ENCODE peak calls at places on chromosome 20, in six cellular contexts. O is GM12878, N is H1, L is HCT116, Y is HepG2, P is K562. G is an unnamed sample.

GRCh38 chr20:53930651-53931504 is 139.5 kb downstream of the BCAS1 start:
- DNase-seq in P (no peak), Y (no peak), L (no peak), N (no peak), O (no peak), G (no peak)

GRCh38 chr20:53735536-53736050 is 142.0 kb upstream of the ZNF217 start:
- DNase-seq in O (no peak), P (no peak), N (no peak), Y (no peak), L (no peak), G (no peak)

GRCh38 chr20:44970243-44970757 is 4.0 kb downstream of the STK4 start:
- DNase-seq in P (no peak), Y (no peak), N (no peak), L (no peak), O (no peak), G (no peak)

GRCh38 chr20:56433221-56433879 is 21.3 kb downstream of the CASS4 start:
- DNase-seq in Y (no peak), O (no peak), P (no peak), L (no peak), N (no peak), G (no peak)

GRCh38 chr20:31967830-31968249 is at the start of gene XKR7:
- DNase-seq in P (peak), N (peak), Y (no peak), L (no peak), O (no peak), G (no peak)

GRCh38 chr20:44800398-44801046 is 9.8 kb downstream of the RIMS4 start:
- DNase-seq in P (peak), Y (peak), N (peak), L (no peak), O (no peak), G (no peak)

GRCh38 chr20:16258766-16259165 is 314.5 kb downstream of the KIF16B start:
- DNase-seq in P (no peak), O (no peak), Y (no peak), N (no peak), L (no peak), G (no peak)

GRCh38 chr20:42604998-42605970 is 584.4 kb downstream of the PTPRT start:
- DNase-seq in Y (no peak), P (no peak), N (no peak), L (no peak), O (no peak), G (no peak)

GRCh38 chr20:48826883-48827771 is 672 bp downstream of the PREX1 start:
- DNase-seq in Y (no peak), O (no peak), N (peak), L (no peak), P (no peak), G (no peak)

GRCh38 chr20:4045741-4046140 is 30.4 kb upstream of the RNF24 start:
- DNase-seq in Y (no peak), P (no peak), N (no peak), O (no peak), L (no peak), G (no peak)

GRCh38 chr20:37538003-37538402 is 10.3 kb upstream of the BLCAP start:
- DNase-seq in O (no peak), L (no peak), P (no peak), Y (peak), N (no peak), G (no peak)

GRCh38 chr20:4171538-4172116 is 156.3 kb upstream of the RNF24 start:
- DNase-seq in Y (peak), P (no peak), O (no peak), L (no peak), N (no peak), G (no peak)

GRCh38 chr20:44930517-44931168 is 20.8 kb downstream of the PABPC1L start:
- DNase-seq in Y (no peak), P (no peak), N (no peak), L (no peak), O (no peak), G (no peak)

GRCh38 chr20:44083220-44083933 is 103.6 kb downstream of the JPH2 start:
- DNase-seq in Y (no peak), O (no peak), L (peak), N (no peak), P (no peak), G (no peak)

GRCh38 chr20:15012551-15012950 is 675.1 kb upstream of the FLRT3 start:
- DNase-seq in O (no peak), P (no peak), L (no peak), N (no peak), Y (no peak), G (no peak)

GRCh38 chr20:33465536-33466302 is 22.2 kb upstream of the SNTA1 start:
- DNase-seq in Y (peak), L (no peak), O (no peak), N (no peak), P (no peak), G (no peak)

GRCh38 chr20:18034039-18034438 is 23.7 kb downstream of the OVOL2 start:
- DNase-seq in Y (no peak), P (no peak), N (no peak), L (no peak), O (no peak), G (no peak)

GRCh38 chr20:44858959-44859358 is 26.5 kb upstream of the YWHAB start:
- DNase-seq in N (peak), L (no peak), Y (no peak), O (no peak), P (peak), G (no peak)

GRCh38 chr20:22180244-22180643 is 404.1 kb downstream of the FOXA2 start:
- DNase-seq in N (peak), P (peak), O (no peak), Y (peak), L (no peak), G (no peak)

GRCh38 chr20:13821876-13822275 is 37.0 kb downstream of the NDUFAF5 start:
- DNase-seq in N (no peak), P (no peak), Y (no peak), O (no peak), L (no peak), G (no peak)

GRCh38 chr20:57543754-57544153 is 17.2 kb upstream of the PCK1 start:
- DNase-seq in Y (no peak), L (no peak), P (no peak), O (no peak), N (no peak), G (no peak)

GRCh38 chr20:59823456-59823855 is 110.0 kb downstream of the SYCP2 start:
- DNase-seq in O (no peak), Y (no peak), P (no peak), L (no peak), N (no peak), G (no peak)

GRCh38 chr20:50381053-50381732 is 129.0 kb upstream of the PTPN1 start:
- DNase-seq in L (no peak), P (no peak), Y (no peak), O (no peak), N (no peak), G (no peak)

DNA sequence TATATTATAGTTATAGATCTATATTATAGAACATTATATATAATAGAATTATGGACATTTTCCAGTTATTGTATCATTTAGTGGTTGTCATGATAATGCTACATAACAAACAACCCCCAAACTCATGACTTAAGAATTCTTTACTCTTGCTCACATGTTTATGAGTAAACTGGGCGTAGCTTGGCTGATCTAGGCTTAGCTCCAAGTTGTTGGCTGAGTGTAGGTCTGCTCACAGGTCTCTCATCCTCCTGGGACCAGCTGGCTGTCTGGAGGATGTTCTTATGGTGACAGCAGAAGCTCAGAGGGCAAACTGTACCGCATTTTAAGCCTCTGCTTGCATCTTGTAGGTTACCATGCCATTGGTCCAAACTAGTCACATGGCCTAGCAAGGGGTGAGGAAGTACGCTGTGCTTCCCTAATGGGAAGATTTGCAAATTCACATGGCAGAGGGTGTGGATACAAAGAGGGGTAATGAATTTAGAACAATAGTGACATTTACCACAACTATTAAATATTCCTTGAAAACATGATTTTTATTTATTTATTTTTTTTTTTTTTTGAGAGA is 34.2 kb downstream of the ARHGAP40 start:
- DNase-seq in N (no peak), O (no peak), P (peak), Y (no peak), L (no peak), G (no peak)
- TF ChIP-seq ZNF274 in N (no peak), O (no peak), P (no peak), Y (no peak), L (no peak), G (no peak)

DNA sequence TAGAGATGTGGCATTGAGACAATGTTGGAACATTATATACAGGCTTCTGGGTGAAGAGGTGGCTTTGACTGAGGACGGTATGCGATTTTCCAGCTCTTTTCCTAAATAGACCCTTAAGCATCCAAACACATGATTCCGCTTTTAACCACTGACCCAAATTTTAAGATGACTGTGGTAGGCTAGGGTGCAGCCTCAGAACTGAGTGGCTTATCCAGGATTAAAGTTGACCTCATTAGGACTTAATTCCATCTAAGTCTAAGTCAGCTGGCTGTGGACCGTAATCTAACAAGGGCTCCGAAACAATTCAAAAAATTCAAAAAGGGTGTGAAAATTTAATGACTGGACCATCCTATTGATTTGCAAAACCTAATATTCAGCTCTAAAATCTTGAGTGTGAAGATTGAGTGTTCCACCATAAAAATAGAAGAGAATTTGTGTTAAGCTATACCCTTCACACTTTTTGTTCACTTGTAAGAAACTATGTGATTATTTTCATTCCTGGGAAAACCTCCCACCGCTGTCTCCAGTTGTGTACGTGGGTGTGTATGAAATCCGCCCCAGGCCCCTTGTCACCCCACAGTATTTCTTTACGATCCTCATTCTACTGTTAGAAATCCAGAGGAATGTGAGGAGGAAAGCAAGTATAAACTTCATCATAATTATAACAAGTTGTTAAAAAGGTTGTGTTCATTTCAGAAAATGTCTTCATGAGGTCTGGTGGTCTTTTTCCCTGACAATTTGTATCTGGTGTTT is 2.7 kb downstream of the PCMTD2 start:
- DNase-seq in O (no peak), Y (no peak), L (no peak), P (no peak), N (peak), G (no peak)
- H3K9ac ChIP-seq in O (no peak), Y (no peak), L (no peak), P (no peak), N (no peak), G (no peak)

DNA sequence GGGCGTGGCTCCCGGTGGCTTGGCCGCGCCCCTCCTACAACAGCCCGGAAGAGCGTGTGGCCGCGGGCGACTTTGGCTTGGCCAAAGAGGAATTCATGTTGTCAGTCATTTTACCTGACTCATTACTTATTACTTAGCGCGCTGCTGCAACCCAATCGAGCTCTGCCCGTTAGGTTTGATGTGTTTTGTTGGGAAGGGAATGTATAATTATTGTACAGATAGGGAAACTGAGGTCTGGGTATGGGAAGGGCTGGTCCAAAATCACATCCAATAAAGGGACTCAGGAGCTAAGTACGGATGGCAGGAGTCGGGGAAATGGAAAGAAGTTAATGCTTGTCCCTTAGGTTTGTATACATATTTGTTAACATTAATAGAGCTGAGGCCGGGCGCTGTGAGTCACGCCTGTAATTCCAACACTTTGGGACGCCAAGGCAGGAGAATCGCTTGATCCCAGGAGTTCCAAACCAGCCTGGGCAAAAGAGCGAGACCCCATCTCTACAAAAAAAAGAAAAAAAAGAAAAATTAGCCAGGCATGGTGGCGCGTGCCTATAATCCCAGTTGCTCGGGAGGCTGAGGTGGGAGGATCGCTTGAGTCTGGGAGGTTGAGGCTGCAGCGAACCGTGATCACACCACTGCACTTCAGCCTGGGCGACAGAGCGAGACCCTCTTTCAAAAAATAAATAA is 639 bp upstream of the ZNF335 start:
- DNase-seq in P (no peak), Y (no peak), N (no peak), L (no peak), O (no peak), G (no peak)
- TF ChIP-seq YY1 in P (peak), Y (no peak), N (no peak), L (no peak), O (no peak), G (no peak)

GRCh38 chr20:25308671-25309394 is 60.9 kb downstream of the PYGB start:
- DNase-seq in N (no peak), P (no peak), O (no peak), Y (peak), L (peak), G (no peak)

GRCh38 chr20:25309395-25310267 is 61.7 kb downstream of the PYGB start:
- DNase-seq in L (peak), Y (peak), O (no peak), N (no peak), P (peak), G (no peak)

GRCh38 chr20:25313608-25314007 is 65.7 kb downstream of the PYGB start:
- DNase-seq in L (no peak), P (no peak), O (no peak), Y (no peak), N (no peak), G (no peak)

GRCh38 chr20:25310268-25310920 is 62.5 kb downstream of the PYGB start:
- DNase-seq in P (peak), Y (peak), N (no peak), O (peak), L (peak), G (no peak)

GRCh38 chr20:25310921-25311728 is 63.2 kb downstream of the PYGB start:
- DNase-seq in O (no peak), P (no peak), Y (peak), N (no peak), L (no peak), G (no peak)
- TF ChIP-seq ZNF274 in O (no peak), P (no peak), Y (no peak), N (no peak), L (no peak), G (no peak)

DNA sequence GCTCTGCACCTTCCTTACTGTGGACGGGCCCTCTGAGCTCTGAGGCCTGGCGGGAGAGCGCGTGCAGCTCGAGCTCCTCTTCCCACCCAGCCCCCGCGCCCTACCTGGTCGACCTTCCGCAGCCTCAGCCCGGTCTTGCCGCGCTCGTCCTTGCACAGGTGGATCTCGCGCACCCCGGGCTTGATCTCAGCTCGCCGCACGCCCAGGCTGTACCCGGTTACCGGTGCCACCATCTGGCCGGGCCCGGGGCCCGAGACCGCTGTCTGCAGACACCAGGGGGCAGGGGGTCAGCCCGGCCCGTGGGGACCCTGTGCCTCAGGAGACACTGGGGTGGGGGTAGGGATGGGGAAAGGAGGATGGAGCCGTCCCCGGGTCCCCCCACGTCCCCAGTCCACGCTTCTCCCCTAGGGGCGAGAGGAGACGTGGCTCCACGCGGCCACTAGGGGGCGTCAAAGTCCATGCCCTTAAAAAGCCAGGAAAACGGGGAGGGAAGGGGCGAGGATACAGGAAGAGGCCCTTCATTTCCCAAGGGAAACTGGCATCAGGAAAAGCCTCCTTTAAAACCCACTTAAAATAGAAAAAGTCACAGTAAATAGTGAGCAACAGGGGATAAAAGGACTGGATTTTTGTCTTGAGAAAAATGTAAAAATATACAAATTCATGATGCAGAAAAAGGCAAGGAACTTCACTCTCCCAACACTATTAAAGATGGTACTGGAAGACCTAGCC is 15.5 kb downstream of the SDCBP2 start:
- DNase-seq in O (no peak), P (peak), N (peak), L (peak), Y (peak), G (peak)
- H3K9ac ChIP-seq in O (no peak), P (no peak), N (peak), L (no peak), Y (no peak), G (peak)

DNA sequence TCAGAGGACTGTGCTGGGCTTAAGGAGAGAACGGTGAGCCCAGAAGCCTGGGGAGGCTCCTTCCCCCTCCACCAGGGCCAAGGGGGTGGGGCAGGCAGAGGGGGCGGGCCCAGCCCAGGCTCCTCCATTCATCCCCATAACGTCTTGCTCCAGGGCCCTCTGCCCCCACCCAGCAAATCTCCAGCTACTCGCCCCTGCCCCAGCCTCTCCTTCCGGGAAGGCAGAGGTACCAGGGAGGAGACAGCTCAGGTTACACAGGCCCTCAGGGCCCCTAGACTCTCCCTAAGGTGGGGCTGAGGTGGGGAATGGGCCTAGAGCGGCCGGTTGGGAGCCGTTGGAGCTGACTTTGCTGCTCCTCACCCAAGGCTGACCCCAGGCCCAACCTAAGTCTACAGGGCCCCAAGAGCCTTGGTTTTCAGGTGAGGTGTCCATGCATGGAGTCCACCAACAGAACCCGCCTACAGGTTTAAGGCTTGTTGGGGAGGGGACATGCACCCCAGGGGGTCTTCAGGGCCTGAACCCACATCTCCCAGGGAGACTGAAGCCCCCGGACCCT is 1.2 kb downstream of the LAMA5 start:
- DNase-seq in L (no peak), N (no peak), Y (no peak), O (no peak), P (peak), G (no peak)
- TF ChIP-seq YY1 in L (no peak), N (no peak), Y (no peak), O (no peak), P (peak), G (no peak)

GRCh38 chr20:51656726-51657260 is 111.4 kb downstream of the ATP9A start:
- DNase-seq in O (no peak), N (no peak), P (no peak), L (no peak), Y (no peak), G (no peak)

GRCh38 chr20:51661609-51662178 is 106.5 kb downstream of the ATP9A start:
- DNase-seq in L (peak), Y (peak), O (no peak), P (no peak), N (no peak), G (no peak)

GRCh38 chr20:51654495-51654894 is 112.0 kb upstream of the NFATC2 start:
- DNase-seq in P (no peak), O (no peak), Y (no peak), L (no peak), N (no peak), G (no peak)

GRCh38 chr20:51660741-51661608 is 107.2 kb downstream of the ATP9A start:
- DNase-seq in P (no peak), O (no peak), N (no peak), Y (no peak), L (peak), G (no peak)

DNA sequence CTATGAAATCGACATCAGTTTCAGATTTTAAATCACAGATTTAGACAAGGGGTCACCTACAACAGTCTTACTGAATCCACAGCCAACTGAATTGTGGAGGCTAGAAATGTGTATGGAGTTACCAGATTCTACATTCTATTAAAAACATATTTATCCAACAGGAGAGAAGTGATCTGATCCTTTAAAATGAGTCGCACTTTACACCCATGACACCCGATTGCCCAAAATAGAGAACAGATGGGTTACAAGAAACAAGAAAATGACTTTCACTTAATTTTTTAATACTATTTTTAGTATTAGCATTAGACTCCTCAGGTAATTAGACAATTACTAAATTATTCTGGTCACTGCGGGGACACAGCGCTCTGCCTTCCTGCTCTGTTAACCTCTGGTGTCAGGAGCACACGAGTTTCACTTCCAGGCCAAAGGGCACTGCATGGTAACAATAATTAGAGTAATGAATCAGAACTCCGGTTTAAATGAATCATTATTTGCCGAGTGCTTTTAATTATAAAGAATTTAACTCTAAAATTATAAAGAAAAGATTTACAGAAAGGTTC is 108.6 kb downstream of the ATP9A start:
- DNase-seq in L (no peak), Y (no peak), N (no peak), O (no peak), P (no peak), G (no peak)
- TF ChIP-seq ZNF274 in L (no peak), Y (no peak), N (no peak), O (no peak), P (no peak), G (no peak)